ENCODE peak calls at places on chromosomes 12 and 14, in five cellular contexts. One of them, this sample, is unnamed.

GRCh38 chr12:117226505-117226904 is 36.2 kb upstream of the FBXO21 start:
- DNase-seq in A549: no peak
- DNase-seq in GM12878: no peak
- DNase-seq in HepG2: no peak
- DNase-seq in K562: no peak
- DNase-seq in this sample: no peak

GRCh38 chr14:69318901-69319475 is 59.0 kb downstream of the GALNT16 start:
- DNase-seq in A549: no peak
- DNase-seq in K562: no peak
- DNase-seq in HepG2: no peak
- DNase-seq in GM12878: no peak
- DNase-seq in this sample: no peak

GRCh38 chr14:33918256-33918655 is 32.6 kb downstream of the EGLN3 start:
- DNase-seq in K562: no peak
- DNase-seq in GM12878: no peak
- DNase-seq in HepG2: no peak
- DNase-seq in A549: no peak
- DNase-seq in this sample: no peak

GRCh38 chr14:57031474-57031873 is 221.2 kb upstream of the OTX2 start:
- DNase-seq in A549: no peak
- DNase-seq in GM12878: no peak
- DNase-seq in K562: no peak
- DNase-seq in HepG2: no peak
- DNase-seq in this sample: no peak

GRCh38 chr14:91177073-91177796 is 63.4 kb downstream of the DGLUCY start:
- DNase-seq in HepG2: peak
- DNase-seq in GM12878: peak
- DNase-seq in A549: peak
- DNase-seq in K562: peak
- DNase-seq in this sample: peak

GRCh38 chr12:70543444-70543843 is 93.8 kb downstream of the PTPRB start:
- DNase-seq in K562: no peak
- DNase-seq in A549: peak
- DNase-seq in HepG2: peak
- DNase-seq in GM12878: no peak
- DNase-seq in this sample: peak

GRCh38 chr12:10807186-10807585 is at the start of gene TAS2R8:
- DNase-seq in A549: no peak
- DNase-seq in K562: no peak
- DNase-seq in GM12878: no peak
- DNase-seq in HepG2: no peak
- DNase-seq in this sample: no peak

GRCh38 chr12:115542656-115543055 is 734.8 kb downstream of the MED13L start:
- DNase-seq in HepG2: peak
- DNase-seq in GM12878: no peak
- DNase-seq in K562: no peak
- DNase-seq in A549: peak
- DNase-seq in this sample: no peak

GRCh38 chr14:69056389-69056788 is 77.3 kb upstream of the ACTN1 start:
- DNase-seq in A549: no peak
- DNase-seq in K562: no peak
- DNase-seq in GM12878: no peak
- DNase-seq in HepG2: no peak
- DNase-seq in this sample: peak

GRCh38 chr14:87108726-87109125 is 884.3 kb downstream of the GALC start:
- DNase-seq in GM12878: no peak
- DNase-seq in HepG2: no peak
- DNase-seq in K562: no peak
- DNase-seq in A549: no peak
- DNase-seq in this sample: no peak

GRCh38 chr14:50083467-50084337 is 32.7 kb downstream of the VCPKMT start:
- DNase-seq in GM12878: no peak
- DNase-seq in HepG2: no peak
- DNase-seq in K562: no peak
- DNase-seq in A549: no peak
- DNase-seq in this sample: no peak

GRCh38 chr14:92759300-92759678 is 10.9 kb upstream of the LGMN start:
- DNase-seq in A549: peak
- DNase-seq in K562: peak
- DNase-seq in GM12878: no peak
- DNase-seq in HepG2: no peak
- DNase-seq in this sample: peak

GRCh38 chr14:55807059-55807499 is 227.1 kb downstream of the KTN1 start:
- DNase-seq in K562: peak
- DNase-seq in HepG2: peak
- DNase-seq in A549: peak
- DNase-seq in GM12878: no peak
- DNase-seq in this sample: no peak

GRCh38 chr14:59913187-59913586 is 6.8 kb upstream of the LRRC9 start:
- DNase-seq in K562: no peak
- DNase-seq in GM12878: no peak
- DNase-seq in HepG2: no peak
- DNase-seq in A549: no peak
- DNase-seq in this sample: no peak

GRCh38 chr14:51236314-51236713 is 3.7 kb upstream of the TMX1 start:
- DNase-seq in GM12878: no peak
- DNase-seq in HepG2: no peak
- DNase-seq in A549: no peak
- DNase-seq in K562: no peak
- DNase-seq in this sample: no peak
- TF ChIP-seq JUNB in GM12878: no peak
- TF ChIP-seq JUNB in HepG2: no peak
- TF ChIP-seq JUNB in A549: no peak
- TF ChIP-seq JUNB in K562: no peak
- TF ChIP-seq JUNB in this sample: no peak

GRCh38 chr12:28253175-28253641 is 63.0 kb downstream of the CCDC91 start:
- DNase-seq in K562: no peak
- DNase-seq in HepG2: no peak
- DNase-seq in A549: no peak
- DNase-seq in GM12878: peak
- DNase-seq in this sample: no peak
- TF ChIP-seq JUNB in K562: no peak
- TF ChIP-seq JUNB in HepG2: no peak
- TF ChIP-seq JUNB in A549: no peak
- TF ChIP-seq JUNB in GM12878: peak
- TF ChIP-seq JUNB in this sample: no peak

GRCh38 chr12:112148031-112148513 is 22.7 kb downstream of the TRAFD1 start:
- DNase-seq in GM12878: no peak
- DNase-seq in K562: no peak
- DNase-seq in A549: peak
- DNase-seq in HepG2: no peak
- DNase-seq in this sample: no peak

GRCh38 chr12:112149596-112149995 is 24.2 kb downstream of the TRAFD1 start:
- DNase-seq in GM12878: peak
- DNase-seq in K562: no peak
- DNase-seq in HepG2: no peak
- DNase-seq in A549: no peak
- DNase-seq in this sample: no peak

GRCh38 chr12:112153900-112154234 is 28.5 kb downstream of the TRAFD1 start:
- DNase-seq in HepG2: no peak
- DNase-seq in K562: no peak
- DNase-seq in A549: no peak
- DNase-seq in GM12878: no peak
- DNase-seq in this sample: no peak

GRCh38 chr12:112153181-112153899 is 28.0 kb downstream of the TRAFD1 start:
- DNase-seq in HepG2: no peak
- DNase-seq in A549: no peak
- DNase-seq in K562: no peak
- DNase-seq in GM12878: no peak
- DNase-seq in this sample: no peak

DNA sequence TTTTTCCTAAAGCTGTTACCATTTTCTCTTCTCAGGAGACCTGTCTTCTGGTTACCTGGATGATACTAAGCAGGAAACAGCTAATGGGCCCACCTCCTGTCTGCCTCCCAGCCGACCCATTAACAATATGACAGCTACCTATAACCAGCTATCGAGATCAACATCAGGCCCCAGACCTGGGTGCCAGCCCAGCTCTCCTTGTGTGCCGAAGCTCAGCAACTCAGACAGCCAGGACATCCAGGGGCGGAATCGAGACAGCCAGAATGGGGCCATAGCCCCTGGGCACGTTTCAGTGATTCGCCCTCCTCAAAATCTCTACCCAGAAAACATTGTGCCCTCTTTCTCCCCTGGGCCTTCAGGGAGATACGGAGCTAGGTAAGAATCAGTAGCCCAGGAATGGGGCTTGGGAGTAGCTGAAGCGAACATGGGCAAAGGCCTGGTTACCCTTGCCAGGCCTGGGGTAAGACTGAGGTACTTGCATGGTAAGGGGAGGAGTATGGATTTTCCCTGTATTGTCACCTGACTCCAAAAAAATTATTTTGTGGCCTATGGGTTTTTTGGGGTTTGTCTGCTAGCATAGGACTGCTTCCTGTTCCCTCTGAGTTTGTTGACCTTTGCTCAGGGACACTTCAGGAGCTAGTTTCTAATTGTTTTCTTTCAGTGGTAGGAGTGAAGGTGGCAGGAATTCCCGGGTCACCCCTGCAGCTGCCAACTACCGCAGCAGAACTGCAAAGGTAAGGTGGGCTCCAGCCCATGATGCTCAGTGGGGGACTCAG is 26.6 kb downstream of the TRAFD1 start:
- DNase-seq in HepG2: no peak
- DNase-seq in K562: no peak
- DNase-seq in GM12878: no peak
- DNase-seq in A549: no peak
- DNase-seq in this sample: no peak
- TF ChIP-seq JUNB in HepG2: no peak
- TF ChIP-seq JUNB in K562: no peak
- TF ChIP-seq JUNB in GM12878: no peak
- TF ChIP-seq JUNB in A549: no peak
- TF ChIP-seq JUNB in this sample: no peak

GRCh38 chr12:2299207-2299606 is 246.4 kb downstream of the CACNA1C start:
- DNase-seq in HepG2: no peak
- DNase-seq in GM12878: no peak
- DNase-seq in A549: no peak
- DNase-seq in K562: no peak
- DNase-seq in this sample: no peak

GRCh38 chr12:2302711-2303255 is 250.0 kb downstream of the CACNA1C start:
- DNase-seq in A549: no peak
- DNase-seq in K562: no peak
- DNase-seq in GM12878: no peak
- DNase-seq in HepG2: no peak
- DNase-seq in this sample: no peak

GRCh38 chr12:2300168-2300567 is 247.4 kb downstream of the CACNA1C start:
- DNase-seq in GM12878: no peak
- DNase-seq in HepG2: no peak
- DNase-seq in A549: no peak
- DNase-seq in K562: no peak
- DNase-seq in this sample: no peak

GRCh38 chr12:2300886-2301285 is 248.1 kb downstream of the CACNA1C start:
- DNase-seq in A549: no peak
- DNase-seq in GM12878: no peak
- DNase-seq in K562: no peak
- DNase-seq in HepG2: no peak
- DNase-seq in this sample: no peak

GRCh38 chr12:2301531-2302461 is 249.0 kb downstream of the CACNA1C start:
- DNase-seq in HepG2: no peak
- DNase-seq in GM12878: no peak
- DNase-seq in K562: no peak
- DNase-seq in A549: no peak
- DNase-seq in this sample: no peak
- TF ChIP-seq JUNB in HepG2: no peak
- TF ChIP-seq JUNB in GM12878: no peak
- TF ChIP-seq JUNB in K562: no peak
- TF ChIP-seq JUNB in A549: no peak
- TF ChIP-seq JUNB in this sample: no peak